ENCODE peak calls at places on chromosomes 7 and 10, in seven cellular contexts. One of them, this sample, is unnamed.

GRCh38 chr10:35274511-35275060 is 61.7 kb upstream of the CCNY start:
- DNase-seq in ovary: no peak
- DNase-seq in thoracic aorta: no peak
- DNase-seq in neural progenitor cell: no peak
- DNase-seq in IMR-90: no peak
- DNase-seq in aorta: no peak
- DNase-seq in left ventricle myocardium inferior: no peak
- DNase-seq in this sample: no peak

GRCh38 chr7:33807779-33808482 is 97.4 kb upstream of the BMPER start:
- DNase-seq in neural progenitor cell: peak; percentile 25
- DNase-seq in left ventricle myocardium inferior: no peak
- DNase-seq in IMR-90: peak; percentile 74
- DNase-seq in thoracic aorta: no peak
- DNase-seq in ovary: peak; percentile 22
- DNase-seq in aorta: no peak
- DNase-seq in this sample: no peak

GRCh38 chr7:148699772-148700629 is 1.3 kb downstream of the CUL1 start:
- DNase-seq in IMR-90: peak; percentile 39
- DNase-seq in ovary: no peak
- DNase-seq in thoracic aorta: no peak
- DNase-seq in left ventricle myocardium inferior: no peak
- DNase-seq in aorta: no peak
- DNase-seq in neural progenitor cell: no peak
- DNase-seq in this sample: no peak

GRCh38 chr10:69172241-69172998 is 7.6 kb upstream of the SUPV3L1 start:
- DNase-seq in IMR-90: peak; percentile 6
- DNase-seq in left ventricle myocardium inferior: no peak
- DNase-seq in neural progenitor cell: no peak
- DNase-seq in ovary: no peak
- DNase-seq in aorta: no peak
- DNase-seq in thoracic aorta: no peak
- DNase-seq in this sample: no peak

GRCh38 chr10:99203310-99203709 is 32.3 kb downstream of the HPSE2 start:
- DNase-seq in left ventricle myocardium inferior: no peak
- DNase-seq in aorta: no peak
- DNase-seq in thoracic aorta: no peak
- DNase-seq in ovary: no peak
- DNase-seq in IMR-90: no peak
- DNase-seq in neural progenitor cell: no peak
- DNase-seq in this sample: no peak

GRCh38 chr10:132447446-132448247 is 50.6 kb downstream of the PWWP2B start:
- DNase-seq in neural progenitor cell: peak; percentile 56
- DNase-seq in thoracic aorta: no peak
- DNase-seq in ovary: no peak
- DNase-seq in IMR-90: peak; percentile 71
- DNase-seq in left ventricle myocardium inferior: no peak
- DNase-seq in aorta: no peak
- DNase-seq in this sample: no peak

GRCh38 chr7:137753067-137753466 is 93.7 kb downstream of the DGKI start:
- DNase-seq in neural progenitor cell: peak; percentile 13
- DNase-seq in thoracic aorta: no peak
- DNase-seq in ovary: no peak
- DNase-seq in IMR-90: no peak
- DNase-seq in left ventricle myocardium inferior: no peak
- DNase-seq in aorta: no peak
- DNase-seq in this sample: no peak

GRCh38 chr10:112904000-112904399 is 46.0 kb upstream of the TCF7L2 start:
- DNase-seq in neural progenitor cell: no peak
- DNase-seq in ovary: no peak
- DNase-seq in IMR-90: peak; percentile 60
- DNase-seq in aorta: no peak
- DNase-seq in thoracic aorta: no peak
- DNase-seq in left ventricle myocardium inferior: no peak
- DNase-seq in this sample: no peak

GRCh38 chr10:86371691-86372090 is 5.1 kb upstream of the GRID1 start:
- DNase-seq in left ventricle myocardium inferior: no peak
- DNase-seq in thoracic aorta: no peak
- DNase-seq in neural progenitor cell: no peak
- DNase-seq in ovary: no peak
- DNase-seq in aorta: peak; percentile 4
- DNase-seq in IMR-90: no peak
- DNase-seq in this sample: no peak

GRCh38 chr10:119393421-119393820 is 149.1 kb downstream of the RGS10 start:
- DNase-seq in aorta: no peak
- DNase-seq in neural progenitor cell: no peak
- DNase-seq in left ventricle myocardium inferior: no peak
- DNase-seq in ovary: no peak
- DNase-seq in IMR-90: no peak
- DNase-seq in thoracic aorta: no peak
- DNase-seq in this sample: no peak
- H3K4me1 ChIP-seq in aorta: no peaks in the 10 kb centered on the region
- H3K4me1 ChIP-seq in neural progenitor cell: peaks cover 10% of the 10 kb centered on the region
- H3K4me1 ChIP-seq in left ventricle myocardium inferior: peaks cover 67% of the 10 kb centered on the region
- H3K4me1 ChIP-seq in ovary: peaks cover 2% of the 10 kb centered on the region
- H3K4me1 ChIP-seq in IMR-90: peaks cover 22% of the 10 kb centered on the region
- H3K4me1 ChIP-seq in thoracic aorta: peaks cover 25% of the 10 kb centered on the region
- H3K4me1 ChIP-seq in this sample: peaks cover 54% of the 10 kb centered on the region

DNA sequence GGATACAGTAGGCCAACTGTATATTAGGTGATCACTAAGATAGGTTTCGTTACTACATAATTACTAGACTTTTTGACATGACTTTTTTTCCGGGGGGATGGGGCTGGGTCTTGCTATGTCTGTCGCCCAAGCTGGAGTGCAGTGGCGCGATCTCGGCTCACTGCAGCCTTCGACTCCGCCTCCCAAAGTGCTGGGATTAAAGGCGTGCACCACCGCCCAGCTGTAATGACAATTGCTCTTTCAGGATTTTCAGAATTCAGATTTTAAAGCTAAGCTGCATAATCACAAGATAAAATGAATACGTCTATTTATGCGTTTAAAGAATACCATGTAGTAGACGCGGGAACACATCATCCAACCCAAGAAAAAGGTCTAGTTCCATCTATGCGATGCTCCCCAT is 982 bp downstream of the IDI1 start:
- DNase-seq in thoracic aorta: no peak
- DNase-seq in neural progenitor cell: peak; percentile 62
- DNase-seq in aorta: no peak
- DNase-seq in IMR-90: no peak
- DNase-seq in ovary: no peak
- DNase-seq in left ventricle myocardium inferior: no peak
- DNase-seq in this sample: no peak
- H3K4me1 ChIP-seq in thoracic aorta: peaks cover 45% of the 10 kb centered on the region
- H3K4me1 ChIP-seq in neural progenitor cell: peaks cover 4% of the 10 kb centered on the region
- H3K4me1 ChIP-seq in aorta: no peaks in the 10 kb centered on the region
- H3K4me1 ChIP-seq in IMR-90: peaks cover 5% of the 10 kb centered on the region
- H3K4me1 ChIP-seq in ovary: peaks cover 10% of the 10 kb centered on the region
- H3K4me1 ChIP-seq in left ventricle myocardium inferior: peaks cover 79% of the 10 kb centered on the region
- H3K4me1 ChIP-seq in this sample: no peaks in the 10 kb centered on the region

GRCh38 chr10:44822349-44822748 is 88.8 kb upstream of the TMEM72 start:
- DNase-seq in ovary: no peak
- DNase-seq in aorta: no peak
- DNase-seq in left ventricle myocardium inferior: no peak
- DNase-seq in IMR-90: no peak
- DNase-seq in neural progenitor cell: no peak
- DNase-seq in thoracic aorta: no peak
- DNase-seq in this sample: no peak
- H3K4me1 ChIP-seq in ovary: peaks cover 13% of the 10 kb centered on the region
- H3K4me1 ChIP-seq in aorta: no peaks in the 10 kb centered on the region
- H3K4me1 ChIP-seq in left ventricle myocardium inferior: peaks cover 13% of the 10 kb centered on the region
- H3K4me1 ChIP-seq in IMR-90: peaks cover 4% of the 10 kb centered on the region
- H3K4me1 ChIP-seq in neural progenitor cell: peaks cover 5% of the 10 kb centered on the region
- H3K4me1 ChIP-seq in thoracic aorta: no peaks in the 10 kb centered on the region
- H3K4me1 ChIP-seq in this sample: no peaks in the 10 kb centered on the region

GRCh38 chr10:103850572-103850895 is 4.8 kb downstream of the SH3PXD2A start:
- DNase-seq in aorta: no peak
- DNase-seq in neural progenitor cell: no peak
- DNase-seq in IMR-90: no peak
- DNase-seq in thoracic aorta: no peak
- DNase-seq in ovary: peak; percentile 17
- DNase-seq in left ventricle myocardium inferior: peak; percentile 38
- DNase-seq in this sample: no peak
- H3K4me1 ChIP-seq in aorta: peaks cover 2% of the 10 kb centered on the region
- H3K4me1 ChIP-seq in neural progenitor cell: peaks cover 14% of the 10 kb centered on the region
- H3K4me1 ChIP-seq in IMR-90: peaks cover 32% of the 10 kb centered on the region
- H3K4me1 ChIP-seq in thoracic aorta: peaks cover 67% of the 10 kb centered on the region
- H3K4me1 ChIP-seq in ovary: peaks cover 27% of the 10 kb centered on the region
- H3K4me1 ChIP-seq in left ventricle myocardium inferior: peaks cover 86% of the 10 kb centered on the region
- H3K4me1 ChIP-seq in this sample: no peaks in the 10 kb centered on the region

GRCh38 chr10:110007701-110008517 is at the start of gene ADD3:
- DNase-seq in thoracic aorta: peak; percentile 81
- DNase-seq in aorta: peak; percentile 98
- DNase-seq in IMR-90: peak; percentile 91
- DNase-seq in ovary: peak; percentile 99
- DNase-seq in left ventricle myocardium inferior: peak; percentile 96
- DNase-seq in neural progenitor cell: peak; percentile 100
- DNase-seq in this sample: peak; percentile 94
- H3K4me1 ChIP-seq in thoracic aorta: peaks cover 38% of the 10 kb centered on the region
- H3K4me1 ChIP-seq in aorta: no peaks in the 10 kb centered on the region
- H3K4me1 ChIP-seq in IMR-90: peaks cover 4% of the 10 kb centered on the region
- H3K4me1 ChIP-seq in ovary: peaks cover 2% of the 10 kb centered on the region
- H3K4me1 ChIP-seq in left ventricle myocardium inferior: peaks cover 88% of the 10 kb centered on the region
- H3K4me1 ChIP-seq in neural progenitor cell: peaks cover 56% of the 10 kb centered on the region
- H3K4me1 ChIP-seq in this sample: peaks cover 68% of the 10 kb centered on the region

DNA sequence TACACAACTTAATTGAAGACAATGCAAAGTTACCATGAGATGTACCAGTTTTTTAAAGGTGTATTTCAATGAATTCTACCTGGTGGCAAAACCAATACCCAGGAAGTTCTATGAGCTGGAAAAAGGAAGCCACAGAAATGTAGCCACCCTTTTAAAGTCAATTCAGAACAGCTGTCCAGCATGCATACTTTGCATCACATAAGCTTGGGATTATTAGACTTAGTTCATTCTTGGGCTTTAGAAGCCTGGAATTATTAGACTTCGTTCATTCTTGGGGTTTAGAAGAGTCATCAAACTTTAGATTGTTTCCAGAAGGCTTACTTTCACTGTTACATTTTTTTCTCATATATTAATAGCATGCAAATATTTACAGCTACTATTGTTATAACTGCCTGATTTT is 20.9 kb downstream of the SLC25A13 start:
- DNase-seq in left ventricle myocardium inferior: no peak
- DNase-seq in ovary: no peak
- DNase-seq in neural progenitor cell: no peak
- DNase-seq in thoracic aorta: no peak
- DNase-seq in aorta: no peak
- DNase-seq in IMR-90: no peak
- DNase-seq in this sample: no peak
- H3K4me1 ChIP-seq in left ventricle myocardium inferior: peaks cover 63% of the 10 kb centered on the region
- H3K4me1 ChIP-seq in ovary: peaks cover 1% of the 10 kb centered on the region
- H3K4me1 ChIP-seq in neural progenitor cell: no peaks in the 10 kb centered on the region
- H3K4me1 ChIP-seq in thoracic aorta: peaks cover 3% of the 10 kb centered on the region
- H3K4me1 ChIP-seq in aorta: no peaks in the 10 kb centered on the region
- H3K4me1 ChIP-seq in IMR-90: peaks cover 11% of the 10 kb centered on the region
- H3K4me1 ChIP-seq in this sample: no peaks in the 10 kb centered on the region

GRCh38 chr7:116420003-116420402 is 79.5 kb upstream of the CAV2 start:
- DNase-seq in IMR-90: no peak
- DNase-seq in neural progenitor cell: no peak
- DNase-seq in ovary: no peak
- DNase-seq in thoracic aorta: no peak
- DNase-seq in aorta: no peak
- DNase-seq in left ventricle myocardium inferior: no peak
- DNase-seq in this sample: no peak
- H3K4me1 ChIP-seq in IMR-90: peaks cover 6% of the 10 kb centered on the region
- H3K4me1 ChIP-seq in neural progenitor cell: no peaks in the 10 kb centered on the region
- H3K4me1 ChIP-seq in ovary: no peaks in the 10 kb centered on the region
- H3K4me1 ChIP-seq in thoracic aorta: peaks cover 26% of the 10 kb centered on the region
- H3K4me1 ChIP-seq in aorta: no peaks in the 10 kb centered on the region
- H3K4me1 ChIP-seq in left ventricle myocardium inferior: peaks cover 28% of the 10 kb centered on the region
- H3K4me1 ChIP-seq in this sample: peaks cover 7% of the 10 kb centered on the region

DNA sequence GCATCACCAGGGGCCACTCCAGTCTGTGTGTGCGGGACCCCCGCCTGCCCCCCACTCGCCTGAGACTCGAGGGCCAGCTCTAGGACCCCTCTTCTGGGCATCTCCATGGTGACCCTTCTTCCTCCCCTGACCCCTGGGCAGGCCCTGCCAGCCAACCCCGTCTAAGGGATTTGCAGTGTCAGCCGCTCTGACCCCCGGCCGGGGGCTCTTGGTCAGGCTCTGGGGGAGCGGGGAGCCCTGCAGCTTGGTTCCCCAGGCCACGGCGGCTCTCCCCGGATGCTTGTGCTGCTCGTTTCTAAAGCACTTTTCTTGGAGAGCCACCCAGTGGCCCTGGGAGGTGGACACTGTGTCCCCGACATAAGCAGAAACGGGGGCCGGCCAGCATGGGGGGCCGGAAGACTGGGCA is 5.3 kb downstream of the TTYH3 start:
- DNase-seq in aorta: no peak
- DNase-seq in ovary: no peak
- DNase-seq in left ventricle myocardium inferior: no peak
- DNase-seq in IMR-90: no peak
- DNase-seq in neural progenitor cell: no peak
- DNase-seq in thoracic aorta: no peak
- DNase-seq in this sample: no peak
- H3K4me1 ChIP-seq in aorta: no peaks in the 10 kb centered on the region
- H3K4me1 ChIP-seq in ovary: peaks cover 39% of the 10 kb centered on the region
- H3K4me1 ChIP-seq in left ventricle myocardium inferior: peaks cover 100% of the 10 kb centered on the region
- H3K4me1 ChIP-seq in IMR-90: peaks cover 60% of the 10 kb centered on the region
- H3K4me1 ChIP-seq in neural progenitor cell: peaks cover 16% of the 10 kb centered on the region
- H3K4me1 ChIP-seq in thoracic aorta: peaks cover 92% of the 10 kb centered on the region
- H3K4me1 ChIP-seq in this sample: peaks cover 99% of the 10 kb centered on the region